ENCODE peak calls at places on chromosomes 5 and 9, in five cellular contexts. U, Q, R, S and A are unnamed samples.
A peak's percentile ranks its signal among the peaks of the same experiment; 100 is the strongest.

GRCh38 chr9:122227576-122227903 is 1.2 kb downstream of the LHX6 start:
- DNase-seq in U (no peak), S (no peak), Q (peak; percentile 16), R (no peak), A (no peak)

GRCh38 chr5:32612134-32612888 is 27.0 kb downstream of the SUB1 start:
- DNase-seq in R (no peak), U (no peak), S (no peak), Q (no peak), A (peak; percentile 36)

GRCh38 chr5:179378116-179378440 is 32.8 kb upstream of the ADAMTS2 start:
- DNase-seq in Q (no peak), U (no peak), R (no peak), S (no peak), A (no peak)

GRCh38 chr9:27572566-27572917 is 739 bp downstream of the C9orf72 start:
- DNase-seq in R (no peak), Q (peak; percentile 56), U (peak; percentile 57), S (no peak), A (no peak)

GRCh38 chr5:57190593-57190992 is 16.7 kb downstream of the GPBP1 start:
- DNase-seq in U (no peak), R (no peak), S (no peak), Q (no peak), A (no peak)

GRCh38 chr9:131661954-131662621 is 77.8 kb downstream of the RAPGEF1 start:
- DNase-seq in Q (no peak), R (no peak), S (no peak), U (no peak), A (no peak)

GRCh38 chr9:6664204-6664683 is 18.7 kb upstream of the GLDC start:
- DNase-seq in Q (no peak), U (no peak), R (no peak), S (no peak), A (no peak)

GRCh38 chr9:114366334-114367128 is 21.3 kb downstream of the AKNA start:
- DNase-seq in S (no peak), U (no peak), R (no peak), Q (peak; percentile 87), A (no peak)

GRCh38 chr9:69204869-69205268 is 30.8 kb downstream of the TJP2 start:
- DNase-seq in S (no peak), R (no peak), U (no peak), Q (peak; percentile 35), A (no peak)

GRCh38 chr5:73205309-73205708 is 32.3 kb downstream of the TMEM174 start:
- DNase-seq in S (no peak), R (no peak), U (no peak), Q (no peak), A (no peak)

GRCh38 chr5:151572657-151573368 is 18.3 kb downstream of the FAT2 start:
- DNase-seq in R (no peak), S (no peak), Q (no peak), U (no peak), A (no peak)

GRCh38 chr9:96331236-96331947 is 29.4 kb upstream of the HSD17B3 start:
- DNase-seq in Q (peak; percentile 84), U (no peak), S (no peak), R (no peak), A (no peak)

GRCh38 chr9:35725362-35725761 is 6.6 kb downstream of the TLN1 start:
- DNase-seq in U (no peak), Q (no peak), S (no peak), R (no peak), A (no peak)
- H3K36me3 ChIP-seq in U (peaks cover 60% of the 10 kb centered on the region), Q (peaks cover 16% of the 10 kb centered on the region), S (no peaks in the 10 kb centered on the region), R (peaks cover 39% of the 10 kb centered on the region), A (peaks cover 69% of the 10 kb centered on the region)

GRCh38 chr9:136528716-136529341 is 17.0 kb downstream of the NOTCH1 start:
- DNase-seq in U (no peak), R (no peak), Q (no peak), S (no peak), A (no peak)
- H3K4me1 ChIP-seq in U (peaks cover 96% of the 10 kb centered on the region), R (no peaks in the 10 kb centered on the region), Q (no peaks in the 10 kb centered on the region), S (peaks cover 43% of the 10 kb centered on the region), A (peaks cover 100% of the 10 kb centered on the region)

DNA sequence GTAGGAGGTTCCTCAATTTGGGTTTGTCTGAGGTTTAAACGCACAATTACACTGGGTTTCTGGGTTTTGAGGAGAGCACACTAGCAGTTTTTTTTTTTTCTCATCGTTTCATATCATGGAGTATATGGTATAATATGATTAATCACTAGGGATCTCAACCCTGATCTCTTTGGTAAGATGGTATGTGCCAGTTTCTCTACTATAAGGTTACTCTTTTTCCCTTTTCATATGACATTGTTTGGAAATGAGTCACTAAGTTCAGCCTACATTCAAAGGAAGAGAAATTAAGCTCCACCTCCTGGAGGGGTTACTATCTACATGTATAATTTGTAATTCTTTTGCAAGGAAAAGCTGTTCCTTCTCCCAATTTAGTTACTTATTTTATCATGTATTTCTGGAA is 35.2 kb downstream of the MTRR start:
- DNase-seq in Q (peak; percentile 94), R (no peak), S (no peak), U (no peak), A (no peak)
- H3K36me3 ChIP-seq in Q (peaks cover 75% of the 10 kb centered on the region), R (peaks cover 7% of the 10 kb centered on the region), S (no peaks in the 10 kb centered on the region), U (peaks cover 83% of the 10 kb centered on the region), A (peaks cover 96% of the 10 kb centered on the region)

GRCh38 chr5:153571157-153571556 is 80.7 kb downstream of the GRIA1 start:
- DNase-seq in Q (no peak), S (no peak), R (no peak), U (no peak), A (no peak)
- H3K4me1 ChIP-seq in Q (no peaks in the 10 kb centered on the region), S (no peaks in the 10 kb centered on the region), R (peaks cover 27% of the 10 kb centered on the region), U (no peaks in the 10 kb centered on the region), A (no peaks in the 10 kb centered on the region)

DNA sequence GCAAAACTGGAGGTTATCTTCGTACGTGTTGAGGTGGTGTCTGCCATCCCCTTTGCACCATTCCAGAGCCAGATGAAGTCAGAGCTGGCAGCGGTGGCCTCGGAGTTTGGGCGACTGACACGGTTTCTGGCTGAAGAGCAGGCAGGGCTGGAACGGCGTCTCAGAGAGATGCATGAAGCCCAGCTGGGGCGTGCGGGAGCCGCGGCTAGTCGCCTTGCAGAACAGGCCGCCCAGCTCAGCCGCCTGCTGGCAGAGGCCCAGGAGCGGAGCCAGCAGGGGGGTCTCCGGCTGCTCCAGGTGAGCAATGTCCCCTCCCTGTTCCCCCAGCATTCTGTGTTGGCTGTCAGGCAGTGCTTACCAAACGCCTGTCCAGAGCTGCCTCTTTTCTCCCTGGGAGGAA is 9.5 kb downstream of the TRIM41 start:
- DNase-seq in Q (no peak), U (no peak), R (no peak), S (no peak), A (peak; percentile 20)
- H3K36me3 ChIP-seq in Q (peaks cover 29% of the 10 kb centered on the region), U (peaks cover 86% of the 10 kb centered on the region), R (peaks cover 48% of the 10 kb centered on the region), S (no peaks in the 10 kb centered on the region), A (peaks cover 9% of the 10 kb centered on the region)

GRCh38 chr5:107331312-107331711 is 339.4 kb downstream of the EFNA5 start:
- DNase-seq in S (no peak), Q (no peak), R (no peak), U (no peak), A (no peak)

GRCh38 chr5:107329850-107330249 is 340.9 kb downstream of the EFNA5 start:
- DNase-seq in Q (no peak), S (no peak), R (no peak), U (no peak), A (no peak)

GRCh38 chr5:107337281-107337680 is 333.5 kb downstream of the EFNA5 start:
- DNase-seq in U (no peak), R (no peak), Q (peak; percentile 85), S (no peak), A (no peak)

GRCh38 chr5:107330903-107331302 is 339.8 kb downstream of the EFNA5 start:
- DNase-seq in S (no peak), U (no peak), R (no peak), Q (no peak), A (no peak)

GRCh38 chr5:107331882-107332281 is 338.9 kb downstream of the EFNA5 start:
- DNase-seq in U (no peak), S (no peak), R (no peak), Q (peak; percentile 25), A (no peak)
- H3K4me1 ChIP-seq in U (no peaks in the 10 kb centered on the region), S (no peaks in the 10 kb centered on the region), R (peaks cover 2% of the 10 kb centered on the region), Q (peaks cover 7% of the 10 kb centered on the region), A (no peaks in the 10 kb centered on the region)

DNA sequence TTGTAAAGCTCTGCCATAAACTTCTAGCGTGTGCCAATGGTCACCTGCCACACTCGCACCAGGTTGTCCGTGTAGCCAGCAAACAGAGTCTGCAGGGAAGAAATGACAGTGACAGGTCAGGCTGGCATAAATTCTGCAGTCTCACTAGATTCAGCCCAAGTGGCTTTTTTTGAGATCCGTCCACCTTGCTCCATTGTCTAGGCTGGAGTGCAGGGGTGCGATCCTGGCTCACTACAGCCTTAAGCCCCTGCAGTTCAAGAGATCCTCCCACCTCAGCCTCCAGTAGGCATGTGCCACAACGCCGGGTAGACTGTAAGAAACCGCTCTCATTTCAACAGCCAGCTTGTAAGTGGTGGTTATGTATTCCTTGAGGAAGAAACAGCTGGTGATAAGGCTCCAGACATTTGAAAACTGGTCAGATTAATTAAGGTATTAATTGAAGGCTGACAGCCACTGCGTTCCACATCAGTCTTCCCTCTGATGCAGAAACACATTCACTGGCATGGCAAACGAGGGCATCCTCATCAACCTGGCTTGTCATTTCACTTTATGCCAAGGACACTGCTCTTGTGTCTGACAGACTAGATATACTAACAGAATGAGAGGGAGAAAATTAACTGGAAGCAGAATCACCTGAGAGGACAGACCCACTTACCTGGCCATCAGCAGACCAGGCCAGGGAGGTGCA is 6.6 kb downstream of the RACK1 start:
- DNase-seq in U (no peak), Q (no peak), S (no peak), R (no peak), A (no peak)
- H3K36me3 ChIP-seq in U (peaks cover 100% of the 10 kb centered on the region), Q (peaks cover 65% of the 10 kb centered on the region), S (no peaks in the 10 kb centered on the region), R (peaks cover 64% of the 10 kb centered on the region), A (peaks cover 18% of the 10 kb centered on the region)